ENCODE peak calls at places on chromosomes 16 and 17, in four cellular contexts. X, M, F and H are unnamed samples.

GRCh38 chr16:84508502-84508901 is 4.0 kb upstream of the MEAK7 start:
- DNase-seq in F (no peak), M (no peak), X (no peak), H (no peak)

GRCh38 chr17:15966183-15966878 is 21.4 kb downstream of the ADORA2B start:
- DNase-seq in X (no peak), M (peak), F (no peak), H (no peak)

GRCh38 chr17:4947411-4948165 is 742 bp downstream of the PFN1 start:
- DNase-seq in M (peak), F (peak), X (peak), H (peak)

GRCh38 chr16:4517812-4518211 is 20.8 kb downstream of the CDIP1 start:
- DNase-seq in M (peak), X (no peak), F (no peak), H (peak)

GRCh38 chr17:60151355-60151754 is 1.6 kb downstream of the CA4 start:
- DNase-seq in F (no peak), X (no peak), M (no peak), H (no peak)

GRCh38 chr17:44360826-44361225 is 2.8 kb downstream of the FAM171A2 start:
- DNase-seq in M (peak), X (no peak), F (no peak), H (peak)

GRCh38 chr17:83201206-83202001 is 122.0 kb downstream of the METRNL start:
- DNase-seq in F (no peak), X (no peak), M (no peak), H (no peak)

GRCh38 chr17:4893721-4894560 is 5.4 kb upstream of the C17orf107 start:
- DNase-seq in X (no peak), F (no peak), M (no peak), H (no peak)

GRCh38 chr16:66043326-66043725 is 323.2 kb upstream of the CDH5 start:
- DNase-seq in M (no peak), F (no peak), X (no peak), H (no peak)

GRCh38 chr16:87834668-87835473 is 34.4 kb downstream of the SLC7A5 start:
- DNase-seq in F (no peak), X (no peak), M (peak), H (no peak)

GRCh38 chr16:85197611-85198566 is 85.6 kb upstream of the CIBAR2 start:
- DNase-seq in F (no peak), M (no peak), X (no peak), H (no peak)

GRCh38 chr17:6512552-6512951 is 43.8 kb downstream of the PITPNM3 start:
- DNase-seq in F (no peak), M (no peak), X (no peak), H (no peak)

GRCh38 chr16:65122724-65122973 is 786 bp upstream of the CDH11 start:
- DNase-seq in F (no peak), M (no peak), X (no peak), H (no peak)

GRCh38 chr17:74328487-74328886 is 2.5 kb downstream of the KIF19 start:
- DNase-seq in X (no peak), F (no peak), M (no peak), H (no peak)